ENCODE peak calls at places on chromosomes 2 and 18, in nine cellular contexts. P, E, D, R, C, F, O, I and N are unnamed samples.

GRCh38 chr2:203758841-203759691 is 52.6 kb downstream of the CD28 start:
- DNase-seq in D (no peak), C (peak), O (no peak), P (no peak), R (no peak), I (peak), E (no peak), F (no peak), N (peak)

GRCh38 chr18:68376931-68377330 is 338.0 kb downstream of the TMX3 start:
- DNase-seq in P (no peak), C (no peak), D (no peak), E (no peak), R (no peak), O (no peak), F (no peak), I (no peak), N (no peak)

GRCh38 chr18:47163241-47163640 is 12.9 kb downstream of the IER3IP1 start:
- DNase-seq in E (no peak), D (no peak), P (no peak), O (no peak), I (peak), C (no peak), F (no peak), R (no peak), N (no peak)

GRCh38 chr18:69400253-69400975 is at the start of gene DOK6:
- DNase-seq in I (peak), O (peak), F (no peak), C (no peak), R (peak), P (no peak), E (peak), D (peak), N (peak)

GRCh38 chr2:33142874-33143273 is 196.1 kb downstream of the LTBP1 start:
- DNase-seq in C (no peak), E (no peak), F (no peak), R (no peak), D (no peak), O (no peak), I (no peak), P (no peak), N (no peak)

GRCh38 chr18:48920408-48921038 is 30.2 kb downstream of the SMAD7 start:
- DNase-seq in F (no peak), C (no peak), R (no peak), D (no peak), P (no peak), E (peak), O (no peak), I (no peak), N (no peak)

GRCh38 chr2:133655565-133656113 is 87.4 kb upstream of the NCKAP5 start:
- DNase-seq in D (no peak), F (no peak), C (no peak), R (no peak), P (no peak), E (no peak), O (no peak), I (no peak), N (no peak)

GRCh38 chr18:22169011-22169888 is at the start of gene GATA6:
- DNase-seq in F (peak), D (peak), C (peak), I (peak), R (peak), O (peak), P (no peak), E (peak), N (peak)

GRCh38 chr2:40004336-40004735 is 225.3 kb upstream of the THUMPD2 start:
- DNase-seq in C (no peak), P (no peak), R (no peak), E (no peak), D (no peak), F (no peak), I (peak), O (no peak), N (no peak)

GRCh38 chr18:60452424-60452823 is 79.8 kb upstream of the MC4R start:
- DNase-seq in R (no peak), E (no peak), D (no peak), C (no peak), F (no peak), P (no peak), O (no peak), I (no peak), N (peak)

GRCh38 chr2:29562896-29563295 is 358.5 kb downstream of the ALK start:
- DNase-seq in E (no peak), D (no peak), I (peak), O (no peak), C (no peak), F (no peak), R (no peak), P (no peak), N (no peak)

GRCh38 chr18:49697757-49698595 is 115.4 kb downstream of the ACAA2 start:
- DNase-seq in R (no peak), I (peak), D (peak), F (no peak), O (no peak), C (no peak), E (no peak), P (no peak), N (no peak)

GRCh38 chr2:130849896-130850787 is 13.4 kb downstream of the ARHGEF4 start:
- DNase-seq in O (no peak), C (no peak), F (no peak), D (no peak), E (no peak), P (no peak), I (no peak), R (no peak), N (no peak)

GRCh38 chr2:182359027-182360011 is 67.5 kb downstream of the PDE1A start:
- DNase-seq in P (no peak), R (no peak), O (peak), I (peak), C (no peak), F (no peak), D (no peak), E (no peak), N (no peak)

GRCh38 chr18:39591647-39592046 is 2026.0 kb upstream of the CELF4 start:
- DNase-seq in R (no peak), I (no peak), O (no peak), F (no peak), E (no peak), D (no peak), C (no peak), P (no peak), N (no peak)

GRCh38 chr2:30605184-30605583 is 158.1 kb downstream of the LCLAT1 start:
- DNase-seq in I (no peak), P (no peak), D (no peak), E (no peak), C (no peak), F (no peak), R (no peak), O (no peak), N (no peak)

GRCh38 chr18:40866013-40866644 is 1088.9 kb upstream of the PIK3C3 start:
- DNase-seq in F (no peak), E (no peak), R (no peak), O (no peak), C (no peak), D (no peak), I (no peak), P (no peak), N (no peak)

GRCh38 chr18:44502790-44503189 is 177.9 kb upstream of the SETBP1 start:
- DNase-seq in E (no peak), F (no peak), O (no peak), C (no peak), I (no peak), R (no peak), P (no peak), D (no peak), N (no peak)

GRCh38 chr2:208980321-208980720 is 443.5 kb upstream of the MAP2 start:
- DNase-seq in F (no peak), D (no peak), I (no peak), R (no peak), P (no peak), E (no peak), O (no peak), C (no peak), N (no peak)

GRCh38 chr2:107556038-107556627 is 270.6 kb upstream of the RGPD4 start:
- DNase-seq in C (no peak), F (no peak), O (no peak), I (no peak), E (no peak), P (no peak), R (no peak), D (no peak), N (no peak)

GRCh38 chr2:11678306-11678960 is 8.4 kb upstream of the NTSR2 start:
- DNase-seq in P (no peak), R (peak), O (no peak), F (peak), C (no peak), E (no peak), D (no peak), I (no peak), N (no peak)

GRCh38 chr2:12809526-12809925 is 92.8 kb downstream of the TRIB2 start:
- DNase-seq in D (peak), F (no peak), R (no peak), E (no peak), P (no peak), O (peak), C (no peak), I (no peak), N (no peak)

GRCh38 chr18:72941001-72941400 is 73.2 kb upstream of the NETO1 start:
- DNase-seq in O (no peak), D (no peak), P (no peak), I (no peak), F (no peak), E (no peak), C (no peak), R (no peak), N (no peak)

GRCh38 chr2:172446524-172447063 is 19.2 kb downstream of the ITGA6 start:
- DNase-seq in P (no peak), C (no peak), O (peak), D (no peak), F (no peak), R (no peak), E (no peak), I (peak), N (no peak)

GRCh38 chr2:67039701-67040100 is 357.4 kb upstream of the ETAA1 start:
- DNase-seq in P (no peak), F (no peak), D (no peak), O (no peak), C (no peak), I (peak), E (no peak), R (no peak), N (no peak)

GRCh38 chr18:44723973-44724778 is 43.5 kb downstream of the SETBP1 start:
- DNase-seq in P (no peak), D (no peak), E (peak), I (peak), F (no peak), O (no peak), R (no peak), C (no peak), N (no peak)

GRCh38 chr2:42969231-42970150 is 177.1 kb upstream of the HAAO start:
- DNase-seq in I (peak), P (no peak), R (no peak), C (no peak), D (no peak), F (no peak), O (no peak), E (no peak), N (peak)

GRCh38 chr2:128321784-128322650 is 3.3 kb upstream of the HS6ST1 start:
- DNase-seq in F (peak), I (peak), R (peak), O (peak), P (no peak), E (peak), D (peak), C (no peak), N (no peak)

GRCh38 chr2:65101071-65101470 is 28.8 kb downstream of the RAB1A start:
- DNase-seq in F (no peak), C (no peak), E (no peak), D (no peak), I (no peak), R (no peak), P (no peak), O (no peak), N (no peak)

GRCh38 chr2:211534655-211535054 is 978.3 kb downstream of the CPS1 start:
- DNase-seq in R (no peak), D (no peak), P (no peak), E (no peak), I (no peak), F (no peak), C (no peak), O (no peak), N (no peak)

GRCh38 chr18:44922968-44923367 is 242.3 kb downstream of the SETBP1 start:
- DNase-seq in E (no peak), P (no peak), D (no peak), C (no peak), I (no peak), F (no peak), R (no peak), O (no peak), N (no peak)

GRCh38 chr2:36670881-36671595 is 25.5 kb upstream of the VIT start:
- DNase-seq in R (no peak), D (no peak), P (no peak), C (no peak), F (no peak), I (peak), E (no peak), O (peak), N (peak)

GRCh38 chr2:20236496-20236895 is 11.6 kb upstream of the SDC1 start:
- DNase-seq in D (no peak), I (no peak), F (no peak), R (no peak), O (no peak), C (no peak), P (no peak), E (no peak), N (no peak)

GRCh38 chr2:157463002-157463401 is 19.1 kb upstream of the CYTIP start:
- DNase-seq in O (no peak), C (no peak), P (no peak), D (no peak), F (no peak), I (no peak), R (no peak), E (no peak), N (no peak)

GRCh38 chr18:38007931-38008330 is 442.3 kb upstream of the CELF4 start:
- DNase-seq in I (no peak), O (no peak), E (no peak), F (no peak), R (no peak), D (no peak), C (no peak), P (no peak), N (no peak)

GRCh38 chr18:75283758-75284157 is 73.2 kb downstream of the TSHZ1 start:
- DNase-seq in C (no peak), P (no peak), R (no peak), D (no peak), O (no peak), F (no peak), I (no peak), E (no peak), N (no peak)

GRCh38 chr2:230877737-230878598 is 13.2 kb downstream of the ITM2C start:
- DNase-seq in D (peak), O (no peak), R (peak), P (no peak), C (no peak), E (peak), F (peak), I (no peak), N (no peak)
- H3K4me3 ChIP-seq in D (no peak), O (no peak), R (no peak), P (no peak), C (no peak), E (no peak), F (no peak), I (no peak), N (no peak)

DNA sequence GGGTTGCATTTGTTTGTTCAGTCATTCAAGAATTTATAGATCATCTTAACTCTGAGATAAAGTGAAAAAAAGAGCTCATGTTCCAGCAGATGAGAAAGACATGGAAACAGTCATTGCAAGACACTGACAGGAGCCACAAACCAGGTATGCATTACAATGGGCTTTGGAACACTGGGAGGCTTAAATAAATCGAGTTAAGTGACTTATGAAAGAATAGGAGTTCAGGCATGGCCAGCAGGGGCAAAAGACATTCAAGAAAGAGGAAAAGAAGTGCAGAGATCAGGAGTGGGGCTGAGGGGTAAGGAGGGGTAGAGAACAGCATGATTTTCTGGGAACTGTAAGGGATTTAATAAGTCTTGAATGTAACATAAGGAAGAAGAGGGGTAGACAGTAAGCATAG is 121.2 kb upstream of the EPC2 start:
- DNase-seq in O (no peak), P (no peak), F (no peak), D (no peak), I (no peak), R (no peak), E (no peak), C (no peak), N (no peak)
- TF ChIP-seq CTCF in O (no peak), P (no peak), F (no peak), D (no peak), I (no peak), R (no peak), E (no peak), C (no peak), N (no peak)

GRCh38 chr2:219552382-219553167 is 8.7 kb downstream of the TMEM198 start:
- DNase-seq in C (peak), O (peak), E (peak), D (peak), F (peak), I (peak), P (no peak), R (peak), N (no peak)
- H3K4me3 ChIP-seq in C (peak), O (peak), E (peak), D (peak), F (peak), I (peak), P (peak), R (peak), N (peak)

GRCh38 chr2:98412751-98413445 is 31.8 kb upstream of the INPP4A start:
- DNase-seq in O (peak), F (no peak), I (peak), R (no peak), C (peak), D (no peak), E (no peak), P (no peak), N (no peak)
- TF ChIP-seq CTCF in O (peak), F (peak), I (peak), R (peak), C (peak), D (peak), E (peak), P (peak), N (peak)

GRCh38 chr2:71727562-71727961 is 274.2 kb downstream of the DYSF start:
- DNase-seq in F (no peak), O (no peak), C (no peak), P (no peak), I (peak), R (no peak), D (no peak), E (no peak), N (no peak)
- H3K4me3 ChIP-seq in F (no peak), O (no peak), C (no peak), P (no peak), I (no peak), R (no peak), D (no peak), E (no peak), N (no peak)

GRCh38 chr2:158489366-158490112 is 32.8 kb downstream of the PKP4 start:
- DNase-seq in F (no peak), R (no peak), E (no peak), P (no peak), I (no peak), C (no peak), D (no peak), O (peak), N (no peak)
- TF ChIP-seq CTCF in F (no peak), R (no peak), E (no peak), P (no peak), I (peak), C (no peak), D (no peak), O (no peak), N (no peak)

DNA sequence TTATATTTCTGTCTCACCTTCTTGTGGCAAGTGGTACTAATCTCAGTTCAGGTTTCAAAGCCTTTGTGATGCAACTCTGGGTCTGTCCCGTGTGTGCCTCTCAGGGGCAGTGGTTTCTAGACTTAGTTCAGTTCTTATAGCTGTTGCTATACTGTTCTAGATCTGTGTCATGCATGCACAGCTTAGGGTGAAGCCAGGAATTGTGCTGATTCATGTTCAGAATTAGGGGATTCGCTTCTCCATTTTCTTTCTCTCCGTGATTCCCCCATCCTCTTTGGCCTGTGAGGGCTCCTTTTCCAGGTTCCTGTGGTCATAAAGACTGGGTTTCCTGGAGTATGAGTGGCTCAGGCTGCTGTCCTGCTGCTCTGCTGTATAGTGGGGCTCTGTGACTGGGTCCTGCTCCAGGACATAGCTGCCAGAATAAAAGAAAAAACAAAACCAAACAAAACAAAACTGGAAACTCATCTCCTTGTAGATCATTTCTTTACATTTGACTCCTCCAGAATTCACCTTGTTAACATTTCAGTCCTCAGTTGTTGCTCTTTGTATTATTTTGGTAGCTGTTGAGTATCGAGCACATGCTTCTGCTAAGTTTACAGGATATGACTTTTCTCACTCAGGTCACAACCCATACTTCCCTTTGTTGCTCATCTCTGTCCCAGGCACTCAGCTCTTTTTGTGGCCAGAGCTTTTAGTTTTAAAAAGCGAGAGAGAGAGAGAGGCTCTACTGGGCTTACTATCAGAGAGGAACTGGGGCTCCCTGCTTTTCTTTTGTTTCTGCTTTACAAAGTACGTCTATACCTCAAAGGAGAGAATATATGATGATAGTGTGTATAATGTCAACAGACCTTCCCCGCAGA is 34.2 kb downstream of the CERS6 start:
- DNase-seq in C (no peak), P (no peak), D (no peak), E (no peak), O (peak), R (no peak), F (no peak), I (peak), N (no peak)
- H3K4me3 ChIP-seq in C (no peak), P (no peak), D (no peak), E (no peak), O (no peak), R (no peak), F (peak), I (no peak), N (no peak)

GRCh38 chr2:84971799-84972790 is 1.1 kb downstream of the KCMF1 start:
- DNase-seq in D (peak), E (peak), F (peak), C (no peak), P (no peak), O (peak), I (peak), R (peak), N (no peak)
- TF ChIP-seq CTCF in D (no peak), E (no peak), F (no peak), C (no peak), P (no peak), O (no peak), I (no peak), R (no peak), N (no peak)

DNA sequence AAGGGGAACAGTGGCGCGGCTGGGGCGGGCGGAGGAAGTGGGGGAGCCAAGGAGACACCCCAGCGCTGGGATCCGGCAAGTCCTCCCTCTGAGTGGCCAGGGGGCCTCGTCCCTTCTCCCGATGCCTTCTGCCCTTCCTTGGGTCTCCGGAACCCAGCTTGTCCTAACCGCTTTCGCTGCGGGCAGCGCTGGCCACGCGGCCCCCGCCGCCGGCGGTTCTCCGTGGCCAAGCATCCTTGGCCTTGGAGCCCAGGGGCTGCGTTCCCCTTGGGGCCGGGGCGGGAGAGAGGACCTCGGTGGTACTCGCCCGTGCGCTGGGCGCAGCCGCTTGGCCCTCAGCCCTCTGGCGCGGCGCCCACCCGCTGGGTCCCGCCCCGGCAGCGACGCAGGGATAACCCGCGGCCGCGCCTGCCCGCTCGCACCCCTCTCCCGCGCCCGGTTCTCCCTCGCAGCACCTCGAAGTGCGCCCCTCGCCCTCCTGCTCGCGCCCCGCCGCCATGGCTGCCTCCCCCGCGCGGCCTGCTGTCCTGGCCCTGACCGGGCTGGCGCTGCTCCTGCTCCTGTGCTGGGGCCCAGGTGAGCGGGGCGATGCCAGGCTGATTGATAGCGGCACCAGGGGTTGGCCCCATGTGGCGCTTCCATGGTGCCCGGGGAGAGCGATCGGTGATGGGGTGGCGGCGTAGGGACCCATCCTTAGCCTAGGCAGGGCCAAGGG is 128.7 kb downstream of the UXS1 start:
- DNase-seq in R (no peak), I (peak), C (no peak), E (no peak), D (peak), F (no peak), P (no peak), O (no peak), N (no peak)
- H3K4me3 ChIP-seq in R (peak), I (peak), C (no peak), E (peak), D (peak), F (peak), P (peak), O (no peak), N (no peak)